ENCODE peak calls at places on chromosomes 7 and 10, in five cellular contexts. E is tibial artery, I is heart right ventricle, C is psoas muscle, G is heart left ventricle. X is an unnamed sample.

GRCh38 chr7:35533877-35534276 is 161.1 kb downstream of the HERPUD2 start:
- DNase-seq in E (no peak), I (no peak), C (no peak), G (no peak), X (no peak)

GRCh38 chr10:103013398-103013797 is 95.3 kb downstream of the CNNM2 start:
- DNase-seq in E (no peak), I (no peak), C (no peak), G (no peak), X (no peak)

GRCh38 chr10:102347236-102347828 is 48.2 kb upstream of the NFKB2 start:
- DNase-seq in E (peak; percentile 30), I (peak; percentile 27), C (peak; percentile 50), G (no peak), X (peak; percentile 18)

GRCh38 chr7:11716185-11716584 is 115.8 kb downstream of the THSD7A start:
- DNase-seq in E (no peak), I (peak; percentile 15), C (no peak), G (no peak), X (no peak)

GRCh38 chr10:101280511-101280910 is 51.2 kb upstream of the LBX1 start:
- DNase-seq in E (no peak), I (no peak), C (no peak), G (no peak), X (no peak)

GRCh38 chr7:151060416-151061234 is 1.2 kb downstream of the SLC4A2 start:
- DNase-seq in E (no peak), I (no peak), C (no peak), G (no peak), X (no peak)

GRCh38 chr7:123460616-123461015 is 73.8 kb downstream of the IQUB start:
- DNase-seq in E (no peak), I (no peak), C (no peak), G (no peak), X (no peak)

GRCh38 chr10:67297637-67298181 is 371.9 kb downstream of the LRRTM3 start:
- DNase-seq in E (no peak), I (no peak), C (no peak), G (no peak), X (no peak)

GRCh38 chr10:17375936-17376584 is 78.3 kb downstream of the ST8SIA6 start:
- DNase-seq in E (no peak), I (peak; percentile 11), C (no peak), G (no peak), X (peak; percentile 57)

GRCh38 chr10:15579605-15580004 is 140.1 kb downstream of the ITGA8 start:
- DNase-seq in E (no peak), I (no peak), C (no peak), G (no peak), X (no peak)

GRCh38 chr10:102434251-102434913 is 2.0 kb upstream of the CUEDC2 start:
- DNase-seq in E (no peak), I (no peak), C (no peak), G (no peak), X (no peak)

GRCh38 chr10:58424176-58424575 is 39.0 kb downstream of the TFAM start:
- DNase-seq in E (no peak), I (no peak), C (no peak), G (no peak), X (no peak)

GRCh38 chr7:73308074-73308664 is 457 bp downstream of the NSUN5 start:
- DNase-seq in E (no peak), I (no peak), C (no peak), G (no peak), X (no peak)

GRCh38 chr7:66642186-66642585 is 13.5 kb downstream of the KCTD7 start:
- DNase-seq in E (no peak), I (no peak), C (no peak), G (no peak), X (no peak)

GRCh38 chr7:24301703-24302102 is 17.7 kb downstream of the NPY start:
- DNase-seq in E (no peak), I (no peak), C (no peak), G (no peak), X (no peak)

GRCh38 chr10:89274928-89275327 is 23.4 kb upstream of the LIPA start:
- DNase-seq in E (no peak), I (no peak), C (no peak), G (no peak), X (no peak)

GRCh38 chr10:107383357-107383756 is 218.9 kb upstream of the SORCS1 start:
- DNase-seq in E (no peak), I (no peak), C (no peak), G (no peak), X (no peak)

GRCh38 chr10:29826801-29827200 is 192.0 kb upstream of the SVIL start:
- DNase-seq in E (no peak), I (no peak), C (no peak), G (no peak), X (no peak)

GRCh38 chr10:112374724-112375541 is 1.0 kb downstream of the ACSL5 start:
- DNase-seq in E (no peak), I (no peak), C (no peak), G (no peak), X (no peak)

GRCh38 chr7:151796091-151796870 is 80.6 kb downstream of the PRKAG2 start:
- DNase-seq in E (peak; percentile 73), I (no peak), C (peak; percentile 78), G (peak; percentile 55), X (no peak)

GRCh38 chr7:144784943-144785342 is 50.9 kb downstream of the TPK1 start:
- DNase-seq in E (peak; percentile 53), I (no peak), C (no peak), G (no peak), X (no peak)

GRCh38 chr7:43152696-43153095 is 40.2 kb downstream of the HECW1 start:
- DNase-seq in E (no peak), I (no peak), C (no peak), G (no peak), X (no peak)

GRCh38 chr7:144957998-144958397 is 122.1 kb upstream of the TPK1 start:
- DNase-seq in E (no peak), I (no peak), C (no peak), G (no peak), X (no peak)

GRCh38 chr10:117419921-117420320 is 44.7 kb upstream of the PDZD8 start:
- DNase-seq in E (no peak), I (no peak), C (no peak), G (no peak), X (no peak)

GRCh38 chr7:107315821-107316220 is 147.0 kb downstream of the HBP1 start:
- DNase-seq in E (no peak), I (no peak), C (no peak), G (no peak), X (no peak)

GRCh38 chr7:39754326-39755120 is 131.2 kb downstream of the RALA start:
- DNase-seq in E (no peak), I (no peak), C (no peak), G (no peak), X (no peak)

GRCh38 chr7:97149843-97150242 is 32.3 kb downstream of the SDHAF3 start:
- DNase-seq in E (no peak), I (no peak), C (no peak), G (no peak), X (no peak)

GRCh38 chr7:18829101-18829486 is 288.3 kb downstream of the TWIST1 start:
- DNase-seq in E (no peak), I (no peak), C (no peak), G (no peak), X (no peak)

GRCh38 chr7:128063025-128063560 is 31.9 kb upstream of the LRRC4 start:
- DNase-seq in E (no peak), I (no peak), C (no peak), G (no peak), X (no peak)

GRCh38 chr10:70367195-70367796 is 15.1 kb downstream of the LRRC20 start:
- DNase-seq in E (no peak), I (no peak), C (no peak), G (no peak), X (no peak)

GRCh38 chr7:21763818-21764217 is 181.9 kb downstream of the CDCA7L start:
- DNase-seq in E (no peak), I (no peak), C (no peak), G (no peak), X (no peak)

GRCh38 chr10:31999261-31999660 is 57.0 kb downstream of the KIF5B start:
- DNase-seq in E (no peak), I (no peak), C (no peak), G (no peak), X (no peak)

GRCh38 chr10:75350791-75351190 is 50.8 kb downstream of the ZNF503 start:
- DNase-seq in E (no peak), I (no peak), C (no peak), G (no peak), X (no peak)

GRCh38 chr10:127998517-127999144 is 91.7 kb downstream of the PTPRE start:
- DNase-seq in E (no peak), I (no peak), C (no peak), G (no peak), X (no peak)
- H3K27ac ChIP-seq in E (no peak overlapping the region), I (no peak overlapping the region), C (no peak overlapping the region), G (no peak overlapping the region), X (no peak overlapping the region)

DNA sequence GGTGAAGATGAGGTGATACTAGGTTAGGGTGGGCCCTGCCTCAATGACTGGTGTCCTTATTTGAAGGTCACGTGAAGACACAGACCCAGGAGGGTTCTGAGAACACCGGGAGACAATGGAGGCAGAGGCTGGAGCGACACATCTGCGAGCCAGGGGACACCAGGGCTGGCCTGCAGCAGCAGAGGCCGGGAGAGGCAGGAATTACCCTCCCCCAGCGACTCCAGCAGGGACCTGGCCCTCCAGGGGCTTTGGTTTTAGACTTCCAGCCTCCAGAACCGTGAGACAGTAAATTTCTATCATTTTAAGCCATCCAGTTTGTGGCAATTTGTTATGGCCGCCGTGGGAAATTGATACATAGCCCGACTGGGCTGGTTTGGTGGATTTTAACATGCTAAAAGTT is 152.2 kb downstream of the DNAJB6 start:
- DNase-seq in E (no peak), I (no peak), C (no peak), G (no peak), X (no peak)
- H3K9me3 ChIP-seq in E (no peaks in the 10 kb centered on the region), I (peaks cover 15% of the 10 kb centered on the region), C (peaks cover 5% of the 10 kb centered on the region), G (peaks cover 12% of the 10 kb centered on the region), X (peaks cover 18% of the 10 kb centered on the region)

GRCh38 chr10:73964743-73965142 is 33.2 kb upstream of the VCL start:
- DNase-seq in E (no peak), I (no peak), C (no peak), G (no peak), X (no peak)

GRCh38 chr10:73965890-73966768 is 31.8 kb upstream of the VCL start:
- DNase-seq in E (peak; percentile 86), I (peak; percentile 73), C (peak; percentile 73), G (peak; percentile 84), X (peak; percentile 97)

GRCh38 chr10:73967544-73967943 is 30.4 kb upstream of the VCL start:
- DNase-seq in E (no peak), I (no peak), C (no peak), G (no peak), X (no peak)

GRCh38 chr10:73968101-73968515 is 29.8 kb upstream of the VCL start:
- DNase-seq in E (no peak), I (no peak), C (no peak), G (no peak), X (no peak)

GRCh38 chr10:73967022-73967429 is 30.9 kb upstream of the VCL start:
- DNase-seq in E (no peak), I (no peak), C (no peak), G (no peak), X (peak; percentile 87)
- H3K27ac ChIP-seq in E (peak overlapping the region; percentile 81), I (no peak overlapping the region), C (peak overlapping the region; percentile 84), G (peak overlapping the region; percentile 70), X (peak overlapping the region; percentile 92)

DNA sequence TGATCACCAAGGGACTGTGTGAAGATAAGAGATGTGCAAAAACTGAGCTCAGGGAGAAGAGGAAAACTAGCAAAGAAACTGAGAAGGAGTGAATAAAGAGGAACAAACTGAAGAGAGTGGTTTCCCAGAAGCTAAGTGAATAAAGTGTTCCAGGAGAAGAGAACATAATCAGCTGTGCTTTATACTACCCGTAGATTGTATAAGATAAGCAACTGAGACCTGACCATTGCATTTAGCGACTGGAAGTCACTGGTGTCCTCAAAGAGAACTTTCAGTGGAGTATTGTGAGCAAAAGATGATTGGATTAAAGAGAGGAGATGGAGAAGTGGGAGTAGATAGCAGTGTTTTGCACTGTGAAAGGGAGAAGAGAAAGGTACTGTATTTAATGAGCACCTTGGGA is 14.6 kb downstream of the PHTF2 start:
- DNase-seq in E (no peak), I (no peak), C (no peak), G (no peak), X (no peak)
- H3K9me3 ChIP-seq in E (no peaks in the 10 kb centered on the region), I (peaks cover 24% of the 10 kb centered on the region), C (no peaks in the 10 kb centered on the region), G (peaks cover 4% of the 10 kb centered on the region), X (no peaks in the 10 kb centered on the region)